ENCODE peak calls at places on chromosome 18, in seven cellular contexts. One of them, this sample, is unnamed.

GRCh38 chr18:75418293-75418692 is 9.2 kb downstream of the SMIM21 start:
- DNase-seq in HFF-Myc: no peak
- DNase-seq in upper lobe of right lung: no peak
- DNase-seq in stimulated activated CD8-positive, alpha-beta memory T cell treated with anti-CD3 and anti-CD28 coated beads, Interleukin-15, amount 100 ng/mL, for 1 hour: no peak
- DNase-seq in cardiac muscle cell: no peak
- DNase-seq in astrocyte of the spinal cord: no peak
- DNase-seq in foreskin fibroblast: peak
- DNase-seq in this sample: no peak

GRCh38 chr18:69838003-69838402 is 109.7 kb downstream of the CD226 start:
- DNase-seq in astrocyte of the spinal cord: no peak
- DNase-seq in upper lobe of right lung: no peak
- DNase-seq in stimulated activated CD8-positive, alpha-beta memory T cell treated with anti-CD3 and anti-CD28 coated beads, Interleukin-15, amount 100 ng/mL, for 1 hour: no peak
- DNase-seq in HFF-Myc: no peak
- DNase-seq in foreskin fibroblast: no peak
- DNase-seq in cardiac muscle cell: no peak
- DNase-seq in this sample: no peak

GRCh38 chr18:68797901-68798300 is at the start of gene CCDC102B:
- DNase-seq in stimulated activated CD8-positive, alpha-beta memory T cell treated with anti-CD3 and anti-CD28 coated beads, Interleukin-15, amount 100 ng/mL, for 1 hour: no peak
- DNase-seq in upper lobe of right lung: no peak
- DNase-seq in HFF-Myc: peak
- DNase-seq in foreskin fibroblast: peak
- DNase-seq in astrocyte of the spinal cord: peak
- DNase-seq in cardiac muscle cell: peak
- DNase-seq in this sample: no peak

GRCh38 chr18:48022531-48023330 is 92.3 kb upstream of the SMAD2 start:
- DNase-seq in foreskin fibroblast: peak
- DNase-seq in upper lobe of right lung: no peak
- DNase-seq in cardiac muscle cell: peak
- DNase-seq in HFF-Myc: no peak
- DNase-seq in stimulated activated CD8-positive, alpha-beta memory T cell treated with anti-CD3 and anti-CD28 coated beads, Interleukin-15, amount 100 ng/mL, for 1 hour: no peak
- DNase-seq in astrocyte of the spinal cord: peak
- DNase-seq in this sample: no peak

GRCh38 chr18:51864219-51864965 is 475.6 kb upstream of the DCC start:
- DNase-seq in upper lobe of right lung: no peak
- DNase-seq in astrocyte of the spinal cord: no peak
- DNase-seq in cardiac muscle cell: no peak
- DNase-seq in HFF-Myc: no peak
- DNase-seq in foreskin fibroblast: no peak
- DNase-seq in stimulated activated CD8-positive, alpha-beta memory T cell treated with anti-CD3 and anti-CD28 coated beads, Interleukin-15, amount 100 ng/mL, for 1 hour: no peak
- DNase-seq in this sample: no peak

GRCh38 chr18:7946724-7947377 is 379.7 kb downstream of the PTPRM start:
- DNase-seq in stimulated activated CD8-positive, alpha-beta memory T cell treated with anti-CD3 and anti-CD28 coated beads, Interleukin-15, amount 100 ng/mL, for 1 hour: no peak
- DNase-seq in HFF-Myc: peak
- DNase-seq in astrocyte of the spinal cord: peak
- DNase-seq in cardiac muscle cell: peak
- DNase-seq in upper lobe of right lung: no peak
- DNase-seq in foreskin fibroblast: peak
- DNase-seq in this sample: no peak

GRCh38 chr18:49846263-49846662 is 32.9 kb upstream of the ACAA2 start:
- DNase-seq in upper lobe of right lung: no peak
- DNase-seq in astrocyte of the spinal cord: peak
- DNase-seq in stimulated activated CD8-positive, alpha-beta memory T cell treated with anti-CD3 and anti-CD28 coated beads, Interleukin-15, amount 100 ng/mL, for 1 hour: no peak
- DNase-seq in HFF-Myc: peak
- DNase-seq in cardiac muscle cell: peak
- DNase-seq in foreskin fibroblast: peak
- DNase-seq in this sample: no peak

GRCh38 chr18:22999212-22999611 is 66.1 kb downstream of the RBBP8 start:
- DNase-seq in cardiac muscle cell: peak
- DNase-seq in upper lobe of right lung: no peak
- DNase-seq in foreskin fibroblast: peak
- DNase-seq in astrocyte of the spinal cord: peak
- DNase-seq in HFF-Myc: no peak
- DNase-seq in stimulated activated CD8-positive, alpha-beta memory T cell treated with anti-CD3 and anti-CD28 coated beads, Interleukin-15, amount 100 ng/mL, for 1 hour: no peak
- DNase-seq in this sample: no peak

GRCh38 chr18:10916865-10917264 is 232.5 kb downstream of the PIEZO2 start:
- DNase-seq in cardiac muscle cell: no peak
- DNase-seq in HFF-Myc: no peak
- DNase-seq in upper lobe of right lung: no peak
- DNase-seq in foreskin fibroblast: no peak
- DNase-seq in astrocyte of the spinal cord: peak
- DNase-seq in stimulated activated CD8-positive, alpha-beta memory T cell treated with anti-CD3 and anti-CD28 coated beads, Interleukin-15, amount 100 ng/mL, for 1 hour: no peak
- DNase-seq in this sample: no peak

GRCh38 chr18:29083545-29083944 is 906.6 kb upstream of the CDH2 start:
- DNase-seq in upper lobe of right lung: no peak
- DNase-seq in astrocyte of the spinal cord: peak
- DNase-seq in foreskin fibroblast: peak
- DNase-seq in cardiac muscle cell: peak
- DNase-seq in stimulated activated CD8-positive, alpha-beta memory T cell treated with anti-CD3 and anti-CD28 coated beads, Interleukin-15, amount 100 ng/mL, for 1 hour: no peak
- DNase-seq in HFF-Myc: no peak
- DNase-seq in this sample: no peak

GRCh38 chr18:26335139-26335933 is 109.1 kb downstream of the TAF4B start:
- DNase-seq in astrocyte of the spinal cord: peak
- DNase-seq in foreskin fibroblast: peak
- DNase-seq in HFF-Myc: no peak
- DNase-seq in upper lobe of right lung: no peak
- DNase-seq in stimulated activated CD8-positive, alpha-beta memory T cell treated with anti-CD3 and anti-CD28 coated beads, Interleukin-15, amount 100 ng/mL, for 1 hour: no peak
- DNase-seq in cardiac muscle cell: no peak
- DNase-seq in this sample: no peak

GRCh38 chr18:10797882-10798281 is 272.1 kb downstream of the NAPG start:
- DNase-seq in stimulated activated CD8-positive, alpha-beta memory T cell treated with anti-CD3 and anti-CD28 coated beads, Interleukin-15, amount 100 ng/mL, for 1 hour: no peak
- DNase-seq in cardiac muscle cell: no peak
- DNase-seq in HFF-Myc: no peak
- DNase-seq in upper lobe of right lung: no peak
- DNase-seq in foreskin fibroblast: no peak
- DNase-seq in astrocyte of the spinal cord: no peak
- DNase-seq in this sample: no peak

GRCh38 chr18:74774486-74774885 is 176.8 kb downstream of the ZNF407 start:
- DNase-seq in foreskin fibroblast: peak
- DNase-seq in HFF-Myc: no peak
- DNase-seq in upper lobe of right lung: no peak
- DNase-seq in cardiac muscle cell: no peak
- DNase-seq in astrocyte of the spinal cord: no peak
- DNase-seq in stimulated activated CD8-positive, alpha-beta memory T cell treated with anti-CD3 and anti-CD28 coated beads, Interleukin-15, amount 100 ng/mL, for 1 hour: no peak
- DNase-seq in this sample: no peak

GRCh38 chr18:3321133-3321812 is 59.3 kb downstream of the MYL12B start:
- DNase-seq in stimulated activated CD8-positive, alpha-beta memory T cell treated with anti-CD3 and anti-CD28 coated beads, Interleukin-15, amount 100 ng/mL, for 1 hour: no peak
- DNase-seq in cardiac muscle cell: peak
- DNase-seq in astrocyte of the spinal cord: peak
- DNase-seq in HFF-Myc: no peak
- DNase-seq in foreskin fibroblast: peak
- DNase-seq in upper lobe of right lung: no peak
- DNase-seq in this sample: no peak

GRCh38 chr18:63138469-63139340 is 180.9 kb downstream of the BCL2 start:
- DNase-seq in foreskin fibroblast: peak
- DNase-seq in cardiac muscle cell: no peak
- DNase-seq in upper lobe of right lung: no peak
- DNase-seq in stimulated activated CD8-positive, alpha-beta memory T cell treated with anti-CD3 and anti-CD28 coated beads, Interleukin-15, amount 100 ng/mL, for 1 hour: no peak
- DNase-seq in HFF-Myc: no peak
- DNase-seq in astrocyte of the spinal cord: no peak
- DNase-seq in this sample: no peak

GRCh38 chr18:76410660-76411417 is 84.2 kb downstream of the ZNF516 start:
- DNase-seq in HFF-Myc: no peak
- DNase-seq in upper lobe of right lung: no peak
- DNase-seq in foreskin fibroblast: no peak
- DNase-seq in cardiac muscle cell: no peak
- DNase-seq in stimulated activated CD8-positive, alpha-beta memory T cell treated with anti-CD3 and anti-CD28 coated beads, Interleukin-15, amount 100 ng/mL, for 1 hour: no peak
- DNase-seq in astrocyte of the spinal cord: no peak
- DNase-seq in this sample: no peak

GRCh38 chr18:26536664-26537063 is 11.7 kb downstream of the KCTD1 start:
- DNase-seq in stimulated activated CD8-positive, alpha-beta memory T cell treated with anti-CD3 and anti-CD28 coated beads, Interleukin-15, amount 100 ng/mL, for 1 hour: no peak
- DNase-seq in cardiac muscle cell: no peak
- DNase-seq in astrocyte of the spinal cord: no peak
- DNase-seq in HFF-Myc: no peak
- DNase-seq in upper lobe of right lung: no peak
- DNase-seq in foreskin fibroblast: no peak
- DNase-seq in this sample: no peak

GRCh38 chr18:23071285-23071684 is 64.0 kb upstream of the CABLES1 start:
- DNase-seq in HFF-Myc: peak
- DNase-seq in stimulated activated CD8-positive, alpha-beta memory T cell treated with anti-CD3 and anti-CD28 coated beads, Interleukin-15, amount 100 ng/mL, for 1 hour: peak
- DNase-seq in upper lobe of right lung: peak
- DNase-seq in cardiac muscle cell: peak
- DNase-seq in foreskin fibroblast: no peak
- DNase-seq in astrocyte of the spinal cord: peak
- DNase-seq in this sample: peak

GRCh38 chr18:78242307-78242643 is 737.3 kb upstream of the SALL3 start:
- DNase-seq in foreskin fibroblast: no peak
- DNase-seq in cardiac muscle cell: peak
- DNase-seq in upper lobe of right lung: no peak
- DNase-seq in HFF-Myc: no peak
- DNase-seq in astrocyte of the spinal cord: no peak
- DNase-seq in stimulated activated CD8-positive, alpha-beta memory T cell treated with anti-CD3 and anti-CD28 coated beads, Interleukin-15, amount 100 ng/mL, for 1 hour: no peak
- DNase-seq in this sample: no peak

GRCh38 chr18:48018806-48019295 is 88.4 kb upstream of the SMAD2 start:
- DNase-seq in astrocyte of the spinal cord: no peak
- DNase-seq in upper lobe of right lung: no peak
- DNase-seq in stimulated activated CD8-positive, alpha-beta memory T cell treated with anti-CD3 and anti-CD28 coated beads, Interleukin-15, amount 100 ng/mL, for 1 hour: no peak
- DNase-seq in HFF-Myc: no peak
- DNase-seq in cardiac muscle cell: no peak
- DNase-seq in foreskin fibroblast: no peak
- DNase-seq in this sample: no peak

GRCh38 chr18:34998677-34999076 is 42.5 kb upstream of the MAPRE2 start:
- DNase-seq in stimulated activated CD8-positive, alpha-beta memory T cell treated with anti-CD3 and anti-CD28 coated beads, Interleukin-15, amount 100 ng/mL, for 1 hour: no peak
- DNase-seq in HFF-Myc: no peak
- DNase-seq in upper lobe of right lung: no peak
- DNase-seq in foreskin fibroblast: no peak
- DNase-seq in cardiac muscle cell: no peak
- DNase-seq in astrocyte of the spinal cord: no peak
- DNase-seq in this sample: no peak

GRCh38 chr18:49021076-49021432 is 70.3 kb upstream of the SMAD7 start:
- DNase-seq in foreskin fibroblast: no peak
- DNase-seq in HFF-Myc: no peak
- DNase-seq in astrocyte of the spinal cord: no peak
- DNase-seq in upper lobe of right lung: peak
- DNase-seq in stimulated activated CD8-positive, alpha-beta memory T cell treated with anti-CD3 and anti-CD28 coated beads, Interleukin-15, amount 100 ng/mL, for 1 hour: no peak
- DNase-seq in cardiac muscle cell: no peak
- DNase-seq in this sample: peak

GRCh38 chr18:79581406-79581805 is 98.2 kb upstream of the CTDP1 start:
- DNase-seq in stimulated activated CD8-positive, alpha-beta memory T cell treated with anti-CD3 and anti-CD28 coated beads, Interleukin-15, amount 100 ng/mL, for 1 hour: no peak
- DNase-seq in upper lobe of right lung: peak
- DNase-seq in astrocyte of the spinal cord: no peak
- DNase-seq in foreskin fibroblast: no peak
- DNase-seq in HFF-Myc: no peak
- DNase-seq in cardiac muscle cell: no peak
- DNase-seq in this sample: no peak

GRCh38 chr18:21777814-21778213 is 37.2 kb downstream of the MIB1 start:
- DNase-seq in upper lobe of right lung: no peak
- DNase-seq in stimulated activated CD8-positive, alpha-beta memory T cell treated with anti-CD3 and anti-CD28 coated beads, Interleukin-15, amount 100 ng/mL, for 1 hour: no peak
- DNase-seq in foreskin fibroblast: no peak
- DNase-seq in astrocyte of the spinal cord: no peak
- DNase-seq in cardiac muscle cell: no peak
- DNase-seq in HFF-Myc: no peak
- DNase-seq in this sample: no peak

GRCh38 chr18:62919109-62919838 is 203.9 kb downstream of the PHLPP1 start:
- DNase-seq in stimulated activated CD8-positive, alpha-beta memory T cell treated with anti-CD3 and anti-CD28 coated beads, Interleukin-15, amount 100 ng/mL, for 1 hour: no peak
- DNase-seq in astrocyte of the spinal cord: no peak
- DNase-seq in HFF-Myc: no peak
- DNase-seq in upper lobe of right lung: no peak
- DNase-seq in cardiac muscle cell: no peak
- DNase-seq in foreskin fibroblast: no peak
- DNase-seq in this sample: no peak

GRCh38 chr18:2303517-2304238 is 267.6 kb downstream of the METTL4 start:
- DNase-seq in stimulated activated CD8-positive, alpha-beta memory T cell treated with anti-CD3 and anti-CD28 coated beads, Interleukin-15, amount 100 ng/mL, for 1 hour: no peak
- DNase-seq in upper lobe of right lung: no peak
- DNase-seq in foreskin fibroblast: peak
- DNase-seq in astrocyte of the spinal cord: peak
- DNase-seq in cardiac muscle cell: peak
- DNase-seq in HFF-Myc: no peak
- DNase-seq in this sample: no peak

GRCh38 chr18:27687351-27687979 is 489.5 kb downstream of the CDH2 start:
- DNase-seq in astrocyte of the spinal cord: no peak
- DNase-seq in cardiac muscle cell: no peak
- DNase-seq in foreskin fibroblast: no peak
- DNase-seq in stimulated activated CD8-positive, alpha-beta memory T cell treated with anti-CD3 and anti-CD28 coated beads, Interleukin-15, amount 100 ng/mL, for 1 hour: no peak
- DNase-seq in HFF-Myc: no peak
- DNase-seq in upper lobe of right lung: no peak
- DNase-seq in this sample: no peak

GRCh38 chr18:10822457-10822856 is 296.6 kb downstream of the NAPG start:
- DNase-seq in foreskin fibroblast: no peak
- DNase-seq in upper lobe of right lung: no peak
- DNase-seq in HFF-Myc: no peak
- DNase-seq in astrocyte of the spinal cord: no peak
- DNase-seq in cardiac muscle cell: peak
- DNase-seq in stimulated activated CD8-positive, alpha-beta memory T cell treated with anti-CD3 and anti-CD28 coated beads, Interleukin-15, amount 100 ng/mL, for 1 hour: no peak
- DNase-seq in this sample: no peak

GRCh38 chr18:68796936-68797690 is 767 bp upstream of the CCDC102B start:
- DNase-seq in upper lobe of right lung: no peak
- DNase-seq in cardiac muscle cell: peak
- DNase-seq in astrocyte of the spinal cord: peak
- DNase-seq in stimulated activated CD8-positive, alpha-beta memory T cell treated with anti-CD3 and anti-CD28 coated beads, Interleukin-15, amount 100 ng/mL, for 1 hour: no peak
- DNase-seq in foreskin fibroblast: peak
- DNase-seq in HFF-Myc: peak
- DNase-seq in this sample: no peak

GRCh38 chr18:75678662-75679061 is 251.2 kb upstream of the SMIM21 start:
- DNase-seq in HFF-Myc: no peak
- DNase-seq in stimulated activated CD8-positive, alpha-beta memory T cell treated with anti-CD3 and anti-CD28 coated beads, Interleukin-15, amount 100 ng/mL, for 1 hour: no peak
- DNase-seq in foreskin fibroblast: no peak
- DNase-seq in cardiac muscle cell: peak
- DNase-seq in astrocyte of the spinal cord: peak
- DNase-seq in upper lobe of right lung: no peak
- DNase-seq in this sample: no peak

GRCh38 chr18:57040175-57040574 is 106.7 kb upstream of the BOD1L2 start:
- DNase-seq in cardiac muscle cell: no peak
- DNase-seq in upper lobe of right lung: no peak
- DNase-seq in HFF-Myc: no peak
- DNase-seq in stimulated activated CD8-positive, alpha-beta memory T cell treated with anti-CD3 and anti-CD28 coated beads, Interleukin-15, amount 100 ng/mL, for 1 hour: no peak
- DNase-seq in astrocyte of the spinal cord: no peak
- DNase-seq in foreskin fibroblast: no peak
- DNase-seq in this sample: no peak

GRCh38 chr18:44799422-44800421 is 119.0 kb downstream of the SETBP1 start:
- DNase-seq in cardiac muscle cell: no peak
- DNase-seq in foreskin fibroblast: no peak
- DNase-seq in stimulated activated CD8-positive, alpha-beta memory T cell treated with anti-CD3 and anti-CD28 coated beads, Interleukin-15, amount 100 ng/mL, for 1 hour: no peak
- DNase-seq in astrocyte of the spinal cord: no peak
- DNase-seq in HFF-Myc: no peak
- DNase-seq in upper lobe of right lung: no peak
- DNase-seq in this sample: no peak

GRCh38 chr18:58862851-58863538 is 1.7 kb upstream of the ZNF532 start:
- DNase-seq in HFF-Myc: no peak
- DNase-seq in stimulated activated CD8-positive, alpha-beta memory T cell treated with anti-CD3 and anti-CD28 coated beads, Interleukin-15, amount 100 ng/mL, for 1 hour: no peak
- DNase-seq in upper lobe of right lung: peak
- DNase-seq in foreskin fibroblast: peak
- DNase-seq in astrocyte of the spinal cord: peak
- DNase-seq in cardiac muscle cell: no peak
- DNase-seq in this sample: no peak

This sample was measured in CD14-positive monocyte.